ENCODE peak calls at places on chromosomes 16 and 17, in ten cellular contexts. F is suprapubic skin, V is body of pancreas, Z is right lobe of liver, Y is lower leg skin, R is ovary, Q is IMR-90, E is heart left ventricle, L is K562, G is sigmoid colon. A is an unnamed sample.
A peak's percentile ranks its signal among the peaks of the same experiment; 100 is the strongest.

GRCh38 chr17:74126179-74126900 is 77.1 kb upstream of the RPL38 start:
- DNase-seq in F (no peak), V (no peak), Z (no peak), Y (no peak), R (no peak), Q (no peak), E (no peak), L (no peak), G (no peak), A (no peak)

GRCh38 chr17:61459968-61460718 is 7.9 kb downstream of the TBX4 start:
- DNase-seq in F (peak; percentile 18), V (no peak), Z (no peak), Y (peak; percentile 57), R (no peak), Q (no peak), E (no peak), L (no peak), G (peak; percentile 50), A (no peak)

GRCh38 chr17:79785900-79786810 is 8.2 kb downstream of the CBX2 start:
- DNase-seq in F (no peak), V (no peak), Z (no peak), Y (no peak), R (no peak), Q (no peak), E (no peak), L (no peak), G (no peak), A (no peak)

GRCh38 chr17:82325286-82326180 is 8.0 kb downstream of the SECTM1 start:
- DNase-seq in F (no peak), V (no peak), Z (peak; percentile 75), Y (no peak), R (no peak), Q (no peak), E (no peak), L (no peak), G (no peak), A (no peak)

GRCh38 chr16:3961449-3961849 is 80.9 kb upstream of the CREBBP start:
- DNase-seq in F (no peak), V (peak; percentile 70), Z (no peak), Y (no peak), R (no peak), Q (peak; percentile 45), E (no peak), L (no peak), G (no peak), A (no peak)

GRCh38 chr17:20063665-20064648 is 54.8 kb downstream of the SPECC1 start:
- DNase-seq in F (peak; percentile 93), V (peak; percentile 76), Z (no peak), Y (peak; percentile 98), R (peak; percentile 94), Q (peak; percentile 87), E (peak; percentile 84), L (no peak), G (peak; percentile 90), A (peak; percentile 78)

GRCh38 chr16:55672471-55672870 is 16.7 kb downstream of the SLC6A2 start:
- DNase-seq in F (no peak), V (peak; percentile 39), Z (no peak), Y (no peak), R (no peak), Q (no peak), E (peak; percentile 67), L (no peak), G (no peak), A (peak; percentile 86)

GRCh38 chr17:79978545-79978852 is 57.2 kb downstream of the TBC1D16 start:
- DNase-seq in F (peak; percentile 68), V (no peak), Z (peak; percentile 26), Y (peak; percentile 85), R (no peak), Q (no peak), E (no peak), L (no peak), G (peak; percentile 62), A (peak; percentile 75)

GRCh38 chr16:86382774-86383407 is 127.4 kb upstream of the FOXF1 start:
- DNase-seq in F (no peak), V (no peak), Z (no peak), Y (no peak), R (no peak), Q (no peak), E (no peak), L (no peak), G (peak; percentile 64), A (no peak)

GRCh38 chr17:282000-282911 is 70.4 kb downstream of the RPH3AL start:
- DNase-seq in F (peak; percentile 54), V (no peak), Z (peak; percentile 34), Y (peak; percentile 79), R (peak; percentile 9), Q (no peak), E (no peak), L (no peak), G (peak; percentile 40), A (no peak)

GRCh38 chr17:27793906-27794380 is 6.4 kb downstream of the NOS2 start:
- DNase-seq in F (no peak), V (no peak), Z (no peak), Y (no peak), R (no peak), Q (no peak), E (no peak), L (no peak), G (no peak), A (no peak)

GRCh38 chr17:27792095-27792494 is 8.2 kb downstream of the NOS2 start:
- DNase-seq in F (no peak), V (no peak), Z (no peak), Y (no peak), R (no peak), Q (no peak), E (no peak), L (no peak), G (no peak), A (no peak)

GRCh38 chr17:27788919-27789318 is 11.4 kb downstream of the NOS2 start:
- DNase-seq in F (no peak), V (no peak), Z (no peak), Y (no peak), R (no peak), Q (no peak), E (no peak), L (no peak), G (no peak), A (no peak)

GRCh38 chr17:27797390-27798091 is 2.8 kb downstream of the NOS2 start:
- DNase-seq in F (no peak), V (no peak), Z (no peak), Y (no peak), R (no peak), Q (no peak), E (no peak), L (no peak), G (no peak), A (no peak)

GRCh38 chr17:27793168-27793905 is 7.0 kb downstream of the NOS2 start:
- DNase-seq in F (no peak), V (no peak), Z (no peak), Y (no peak), R (peak; percentile 49), Q (no peak), E (peak; percentile 43), L (peak; percentile 28), G (no peak), A (peak; percentile 31)
- H3K4me3 ChIP-seq in F (peak overlapping the region; percentile 42), V (no peak overlapping the region), Z (peak overlapping the region; percentile 19), Y (no peak overlapping the region), R (peak overlapping the region; percentile 21), Q (no peak overlapping the region), E (peak overlapping the region; percentile 47), L (no peak overlapping the region), G (peak overlapping the region; percentile 28), A (peak overlapping the region; percentile 37)

DNA sequence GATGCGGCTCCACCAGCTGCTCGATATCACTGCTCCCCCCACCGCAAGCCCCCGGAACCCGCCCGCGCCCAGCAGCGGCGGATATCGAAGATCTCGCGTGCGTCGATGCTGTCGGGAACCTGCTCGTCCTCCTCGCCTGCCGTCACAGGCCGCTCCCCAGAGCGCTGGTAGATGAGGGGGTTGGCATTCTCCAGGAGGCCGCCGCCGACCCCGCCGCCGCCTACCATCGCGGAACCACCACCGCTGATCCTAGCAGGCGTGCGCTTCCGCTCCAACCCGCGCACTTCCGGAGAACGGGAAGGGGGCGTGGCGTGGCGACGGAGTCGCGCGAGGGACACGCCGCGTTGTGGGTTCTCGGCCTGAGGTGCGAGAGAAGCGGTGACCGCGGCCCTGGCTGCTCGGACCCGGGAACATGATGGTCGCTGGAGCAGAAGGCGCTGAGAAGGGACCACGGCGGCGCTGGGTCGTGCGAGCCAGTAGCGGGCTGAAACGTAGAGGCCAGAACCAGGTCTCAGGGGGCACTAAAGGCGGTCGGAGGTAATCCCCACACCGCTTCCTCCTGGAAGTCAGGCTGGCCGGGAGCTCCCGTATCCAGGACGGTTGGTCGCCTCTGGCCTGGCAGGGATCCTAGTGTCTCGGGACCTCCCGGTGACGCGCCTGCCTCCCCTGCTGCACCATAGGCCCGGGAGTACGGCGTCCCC is at the start of gene CIAO2B:
- DNase-seq in F (peak; percentile 94), V (peak; percentile 88), Z (peak; percentile 93), Y (peak; percentile 98), R (peak; percentile 90), Q (peak; percentile 84), E (peak; percentile 93), L (peak; percentile 93), G (peak; percentile 94), A (peak; percentile 92)
- TF ChIP-seq POLR2A in F (peak; percentile 82), V (peak; percentile 84), Z (peak; percentile 84), Y (no peak), R (peak; percentile 91), Q (peak; percentile 89), E (peak; percentile 27), L (peak; percentile 86), G (peak; percentile 84), A (peak; percentile 93)

DNA sequence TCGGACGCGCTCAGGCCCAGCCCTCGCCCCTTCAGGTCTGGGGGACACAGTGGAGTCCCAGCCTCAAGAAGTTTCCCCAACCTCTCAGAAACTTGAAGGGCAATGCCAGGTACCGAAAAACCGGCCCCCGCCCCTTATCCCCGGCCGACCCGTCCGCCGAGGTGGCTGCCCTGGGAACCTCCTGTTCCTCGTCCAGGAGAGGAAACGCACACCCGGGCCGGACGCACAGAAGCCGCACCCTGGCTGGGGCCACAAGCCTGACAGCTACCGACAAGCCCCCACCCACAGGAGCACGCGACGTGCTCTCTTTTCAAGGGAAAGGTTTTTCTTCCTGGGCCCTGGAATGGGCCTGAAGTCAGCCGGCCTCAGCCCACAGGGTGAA is 37.2 kb downstream of the CBFA2T3 start:
- DNase-seq in F (no peak), V (peak; percentile 25), Z (no peak), Y (no peak), R (peak; percentile 8), Q (no peak), E (peak; percentile 81), L (no peak), G (no peak), A (no peak)
- H3K4me3 ChIP-seq in F (peak overlapping the region; percentile 63), V (peak overlapping the region; percentile 70), Z (peak overlapping the region; percentile 42), Y (peak overlapping the region; percentile 17), R (peak overlapping the region; percentile 26), Q (no peak overlapping the region), E (peak overlapping the region; percentile 71), L (no peak overlapping the region), G (peak overlapping the region; percentile 47), A (no peak overlapping the region)

GRCh38 chr16:807345-808251 is 7.1 kb upstream of the GNG13 start:
- DNase-seq in F (peak; percentile 96), V (peak; percentile 92), Z (peak; percentile 94), Y (peak; percentile 99), R (peak; percentile 93), Q (peak; percentile 86), E (peak; percentile 96), L (peak; percentile 98), G (peak; percentile 96), A (peak; percentile 93)
- TF ChIP-seq POLR2A in F (peak; percentile 83), V (peak; percentile 76), Z (peak; percentile 72), Y (no peak), R (peak; percentile 56), Q (peak; percentile 78), E (no peak), L (peak; percentile 88), G (no peak), A (peak; percentile 36)